ENCODE peak calls at places on chromosomes 13 and 19, in eight cellular contexts. X is PC-9, F is AG04449, P is endothelial cell, I is RWPE1, T is fibroblast of lung, U is transverse colon, O is kidney epithelial cell. K is an unnamed sample.
A peak's percentile ranks its signal among the peaks of the same experiment; 100 is the strongest.

GRCh38 chr19:29687244-29687896 is 22.1 kb downstream of the PLEKHF1 start:
- DNase-seq in X (peak; percentile 27), F (peak; percentile 75), P (no peak), I (peak; percentile 37), T (peak; percentile 99), U (no peak), O (peak; percentile 89), K (peak; percentile 92)

GRCh38 chr13:110911880-110912279 is 3.0 kb downstream of the ANKRD10 start:
- DNase-seq in X (no peak), F (no peak), P (no peak), I (peak; percentile 37), T (no peak), U (no peak), O (no peak), K (no peak)

GRCh38 chr13:51380269-51380668 is 40.8 kb downstream of the SERPINE3 start:
- DNase-seq in X (no peak), F (no peak), P (no peak), I (peak; percentile 31), T (peak; percentile 20), U (no peak), O (no peak), K (no peak)

GRCh38 chr13:22039961-22040360 is 369.1 kb downstream of the FGF9 start:
- DNase-seq in X (no peak), F (no peak), P (no peak), I (no peak), T (no peak), U (no peak), O (no peak), K (no peak)

GRCh38 chr19:6161271-6161850 is 25.9 kb downstream of the ACSBG2 start:
- DNase-seq in X (no peak), F (no peak), P (no peak), I (peak; percentile 43), T (no peak), U (peak; percentile 13), O (no peak), K (no peak)

GRCh38 chr19:41813911-41814310 is 17.5 kb downstream of the CEACAM3 start:
- DNase-seq in X (no peak), F (no peak), P (no peak), I (no peak), T (no peak), U (no peak), O (no peak), K (no peak)

GRCh38 chr13:74678308-74678958 is 544.2 kb upstream of the KLF12 start:
- DNase-seq in X (no peak), F (no peak), P (no peak), I (no peak), T (no peak), U (no peak), O (no peak), K (no peak)

GRCh38 chr13:50512602-50513527 is 330.6 kb downstream of the DLEU7 start:
- DNase-seq in X (no peak), F (no peak), P (no peak), I (no peak), T (peak; percentile 70), U (peak; percentile 75), O (no peak), K (no peak)

GRCh38 chr13:99370476-99371272 is 63.5 kb upstream of the GPR183 start:
- DNase-seq in X (no peak), F (no peak), P (no peak), I (no peak), T (no peak), U (no peak), O (no peak), K (peak; percentile 51)

GRCh38 chr13:51882570-51883225 is 20.9 kb downstream of the CCDC70 start:
- DNase-seq in X (no peak), F (no peak), P (no peak), I (no peak), T (no peak), U (no peak), O (no peak), K (peak; percentile 81)

GRCh38 chr13:89783221-89783755 is 1564.2 kb upstream of the MIR17HG start:
- DNase-seq in X (no peak), F (no peak), P (no peak), I (no peak), T (no peak), U (no peak), O (no peak), K (no peak)

GRCh38 chr19:51808333-51808986 is 13.5 kb downstream of the FPR3 start:
- DNase-seq in X (no peak), F (no peak), P (no peak), I (peak; percentile 28), T (peak; percentile 60), U (no peak), O (no peak), K (no peak)

GRCh38 chr19:7988307-7988706 is 17.1 kb downstream of the ELAVL1 start:
- DNase-seq in X (peak; percentile 48), F (no peak), P (no peak), I (peak; percentile 55), T (no peak), U (no peak), O (no peak), K (no peak)

GRCh38 chr13:114025432-114026127 is 51.7 kb upstream of the C13orf46 start:
- DNase-seq in X (no peak), F (no peak), P (no peak), I (no peak), T (peak; percentile 88), U (peak; percentile 60), O (no peak), K (no peak)

GRCh38 chr19:49106648-49107135 is 7.5 kb upstream of the LIN7B start:
- DNase-seq in X (peak; percentile 50), F (no peak), P (peak; percentile 68), I (no peak), T (peak; percentile 41), U (peak; percentile 61), O (no peak), K (no peak)

GRCh38 chr19:6233051-6233826 is 46.5 kb downstream of the MLLT1 start:
- DNase-seq in X (no peak), F (no peak), P (no peak), I (no peak), T (peak; percentile 27), U (no peak), O (no peak), K (no peak)

GRCh38 chr19:31340059-31341025 is 8.9 kb downstream of the TSHZ3 start:
- DNase-seq in X (no peak), F (peak; percentile 34), P (no peak), I (no peak), T (peak; percentile 59), U (no peak), O (no peak), K (no peak)

GRCh38 chr19:19444694-19445155 is 39.2 kb downstream of the GATAD2A start:
- DNase-seq in X (no peak), F (no peak), P (no peak), I (no peak), T (no peak), U (no peak), O (no peak), K (no peak)

GRCh38 chr13:99392126-99392805 is 85.1 kb upstream of the GPR183 start:
- DNase-seq in X (no peak), F (no peak), P (no peak), I (no peak), T (no peak), U (no peak), O (no peak), K (no peak)

GRCh38 chr19:45102481-45102880 is 9.5 kb downstream of the PPP1R37 start:
- DNase-seq in X (no peak), F (no peak), P (no peak), I (no peak), T (no peak), U (no peak), O (no peak), K (no peak)

GRCh38 chr19:18068395-18068794 is 18.3 kb downstream of the IL12RB1 start:
- DNase-seq in X (no peak), F (no peak), P (no peak), I (no peak), T (no peak), U (no peak), O (no peak), K (no peak)

GRCh38 chr13:76222511-76222910 is 586.4 kb downstream of the LMO7 start:
- DNase-seq in X (no peak), F (no peak), P (no peak), I (no peak), T (peak; percentile 25), U (no peak), O (no peak), K (no peak)

GRCh38 chr13:43316997-43317396 is 293.6 kb downstream of the DNAJC15 start:
- DNase-seq in X (no peak), F (no peak), P (no peak), I (no peak), T (peak; percentile 68), U (no peak), O (no peak), K (peak; percentile 85)

GRCh38 chr13:111322001-111322915 is 1.8 kb downstream of the TEX29 start:
- DNase-seq in X (no peak), F (no peak), P (no peak), I (no peak), T (no peak), U (no peak), O (no peak), K (no peak)

GRCh38 chr13:82136880-82137279 is 1745.4 kb downstream of the SLITRK1 start:
- DNase-seq in X (no peak), F (no peak), P (no peak), I (no peak), T (no peak), U (no peak), O (no peak), K (no peak)

DNA sequence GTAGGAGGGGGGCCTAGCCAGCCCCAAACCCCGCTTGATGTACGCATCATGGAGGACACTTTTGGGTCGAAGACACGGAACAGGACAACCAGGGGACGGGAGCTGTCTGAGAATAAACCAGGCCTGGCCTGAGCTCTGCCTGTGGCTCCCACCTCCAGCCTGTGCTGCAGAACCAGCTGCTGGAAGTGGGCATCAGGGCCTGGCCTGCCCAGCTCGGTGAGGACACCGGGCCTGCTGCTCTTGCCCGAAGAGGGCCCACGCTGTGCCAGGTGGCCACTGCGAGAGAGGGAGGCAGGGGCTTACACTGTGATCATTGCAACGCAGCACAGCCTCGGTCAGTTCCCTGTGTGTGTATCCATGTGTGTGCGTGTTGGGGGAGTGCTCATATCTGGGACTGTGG is 34.6 kb downstream of the CEBPG start:
- DNase-seq in X (no peak), F (no peak), P (no peak), I (no peak), T (no peak), U (no peak), O (no peak), K (no peak)
- TF ChIP-seq CTCF in X (no peak), F (no peak), P (no peak), I (no peak), T (no peak), U (no peak), O (no peak), K (no peak)

GRCh38 chr13:30334663-30335386 is 27.5 kb upstream of the KATNAL1 start:
- DNase-seq in X (no peak), F (no peak), P (peak; percentile 55), I (no peak), T (no peak), U (no peak), O (no peak), K (no peak)
- TF ChIP-seq CTCF in X (peak; percentile 60), F (no peak), P (peak; percentile 92), I (no peak), T (peak; percentile 31), U (peak; percentile 34), O (peak; percentile 25), K (peak; percentile 39)

GRCh38 chr13:46052314-46053161 is at the start of gene ZC3H13:
- DNase-seq in X (peak; percentile 87), F (peak; percentile 76), P (peak; percentile 88), I (peak; percentile 87), T (peak; percentile 96), U (peak; percentile 94), O (peak; percentile 88), K (peak; percentile 96)
- TF ChIP-seq CTCF in X (peak; percentile 47), F (peak; percentile 25), P (peak; percentile 39), I (no peak), T (peak; percentile 31), U (peak; percentile 70), O (peak; percentile 30), K (peak; percentile 49)

GRCh38 chr13:41649659-41650058 is 192.3 kb downstream of the RGCC start:
- DNase-seq in X (no peak), F (no peak), P (peak; percentile 30), I (no peak), T (peak; percentile 42), U (no peak), O (no peak), K (no peak)
- TF ChIP-seq CTCF in X (no peak), F (peak; percentile 34), P (peak; percentile 67), I (no peak), T (peak; percentile 16), U (no peak), O (peak; percentile 35), K (peak; percentile 42)